ENCODE peak calls at places on chromosomes 13 and 19, in five cellular contexts. U, Y, V, E and M are unnamed samples.

GRCh38 chr13:31591834-31592233 is 147.5 kb upstream of the RXFP2 start:
- DNase-seq in U (no peak), Y (no peak), V (no peak), E (no peak), M (no peak)

GRCh38 chr19:55384576-55385235 is 614 bp upstream of the TMEM238 start:
- DNase-seq in U (peak; percentile 63), Y (no peak), V (peak; percentile 52), E (no peak), M (peak; percentile 38)

GRCh38 chr13:20182231-20182846 is 10.4 kb downstream of the GJB2 start:
- DNase-seq in U (no peak), Y (peak; percentile 64), V (peak; percentile 88), E (no peak), M (peak; percentile 78)

GRCh38 chr13:26899153-26899552 is 138.6 kb upstream of the GPR12 start:
- DNase-seq in U (no peak), Y (no peak), V (no peak), E (no peak), M (peak; percentile 74)

GRCh38 chr13:39369161-39369890 is 233.7 kb downstream of the LHFPL6 start:
- DNase-seq in U (no peak), Y (no peak), V (no peak), E (no peak), M (no peak)

GRCh38 chr13:36965767-36966166 is 33.4 kb downstream of the ALG5 start:
- DNase-seq in U (no peak), Y (no peak), V (peak; percentile 15), E (no peak), M (no peak)

GRCh38 chr19:45471866-45472556 is 4.2 kb downstream of the FOSB start:
- DNase-seq in U (no peak), Y (no peak), V (no peak), E (no peak), M (no peak)

GRCh38 chr13:113122571-113123225 is at the start of gene F10:
- DNase-seq in U (peak; percentile 84), Y (peak; percentile 65), V (no peak), E (peak; percentile 53), M (peak; percentile 94)

GRCh38 chr13:51659276-51660127 is 75.2 kb downstream of the WDFY2 start:
- DNase-seq in U (no peak), Y (no peak), V (no peak), E (no peak), M (no peak)

GRCh38 chr13:109786457-109787134 is at the start of gene IRS2:
- DNase-seq in U (peak; percentile 94), Y (peak; percentile 89), V (peak; percentile 98), E (peak; percentile 90), M (peak; percentile 95)

GRCh38 chr13:113746143-113746525 is 12.9 kb upstream of the TMEM255B start:
- DNase-seq in U (no peak), Y (no peak), V (peak; percentile 34), E (no peak), M (no peak)

GRCh38 chr19:6718741-6719539 is 1.5 kb downstream of the C3 start:
- DNase-seq in U (peak; percentile 69), Y (peak; percentile 99), V (peak; percentile 34), E (no peak), M (no peak)

GRCh38 chr13:97720881-97721280 is 232.6 kb upstream of the IPO5 start:
- DNase-seq in U (no peak), Y (no peak), V (no peak), E (no peak), M (no peak)

GRCh38 chr19:4649392-4650094 is 10.2 kb downstream of the TNFAIP8L1 start:
- DNase-seq in U (no peak), Y (no peak), V (no peak), E (no peak), M (no peak)

GRCh38 chr13:44431150-44431549 is 57.5 kb downstream of the SERP2 start:
- DNase-seq in U (no peak), Y (no peak), V (no peak), E (no peak), M (peak; percentile 72)

GRCh38 chr19:13153627-13154240 is 3.5 kb downstream of the IER2 start:
- DNase-seq in U (peak; percentile 74), Y (peak; percentile 35), V (peak; percentile 63), E (no peak), M (no peak)

GRCh38 chr19:3932931-3933810 is at the start of gene NMRK2:
- DNase-seq in U (no peak), Y (peak; percentile 38), V (no peak), E (no peak), M (no peak)

GRCh38 chr13:113782472-113782871 is 23.4 kb downstream of the TMEM255B start:
- DNase-seq in U (peak; percentile 13), Y (no peak), V (no peak), E (no peak), M (no peak)

GRCh38 chr19:51980116-51980736 is 6.4 kb downstream of the ZNF350 start:
- DNase-seq in U (no peak), Y (no peak), V (peak; percentile 85), E (no peak), M (no peak)

GRCh38 chr19:14577885-14578427 is 4.9 kb upstream of the CLEC17A start:
- DNase-seq in U (no peak), Y (peak; percentile 21), V (peak; percentile 54), E (no peak), M (no peak)

GRCh38 chr13:61766667-61767058 is 351.0 kb upstream of the PCDH20 start:
- DNase-seq in U (no peak), Y (no peak), V (no peak), E (no peak), M (no peak)

GRCh38 chr19:43738780-43739211 is 16.0 kb downstream of the SMG9 start:
- DNase-seq in U (no peak), Y (no peak), V (no peak), E (no peak), M (no peak)

GRCh38 chr19:49861127-49861526 is 6.2 kb downstream of the PNKP start:
- DNase-seq in U (peak; percentile 88), Y (no peak), V (no peak), E (no peak), M (no peak)

GRCh38 chr13:39038569-39038898 is 278 bp downstream of the NHLRC3 start:
- DNase-seq in U (no peak), Y (peak; percentile 4), V (peak; percentile 70), E (no peak), M (peak; percentile 85)

GRCh38 chr13:43388282-43389034 is 365.1 kb downstream of the DNAJC15 start:
- DNase-seq in U (no peak), Y (no peak), V (no peak), E (no peak), M (no peak)

GRCh38 chr19:2034729-2035589 is 16.1 kb downstream of the MKNK2 start:
- DNase-seq in U (peak; percentile 75), Y (peak; percentile 96), V (peak; percentile 44), E (no peak), M (no peak)

DNA sequence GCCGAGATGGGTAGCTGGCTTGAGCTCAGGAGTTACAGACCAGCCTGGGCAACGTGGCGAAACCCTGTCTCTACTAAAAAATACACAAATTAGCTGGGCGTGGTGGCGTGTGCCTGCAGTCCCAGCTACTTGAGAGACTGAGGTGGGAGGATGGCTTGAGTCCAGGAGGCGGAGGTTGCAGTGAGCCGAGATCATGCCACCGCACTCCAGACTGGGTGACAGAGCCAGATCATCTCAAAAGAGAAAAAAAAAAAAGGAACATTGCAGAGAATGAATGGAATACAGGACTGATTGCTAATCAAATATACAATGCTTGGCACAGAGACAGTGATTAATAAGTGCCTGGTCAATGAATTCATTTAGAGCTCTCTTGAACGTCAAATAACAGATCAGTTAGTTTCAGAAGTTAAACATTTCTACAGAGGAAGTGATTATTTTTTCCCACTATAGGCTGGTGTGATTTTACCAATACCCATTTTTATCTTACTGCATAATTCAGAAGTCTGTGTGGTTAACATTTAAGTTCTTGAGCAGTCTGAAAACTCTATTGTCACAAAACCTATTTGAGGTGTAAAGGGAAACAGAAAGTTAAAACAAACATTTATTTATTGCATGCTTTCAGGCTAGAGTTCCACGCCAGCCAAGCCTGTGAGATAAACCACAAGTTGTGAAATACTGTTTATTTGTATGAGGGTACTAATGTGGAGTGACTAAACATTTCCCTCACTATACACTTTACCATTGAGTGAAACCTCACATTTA is 7.7 kb upstream of the TBC1D4 start:
- DNase-seq in U (no peak), Y (no peak), V (peak; percentile 75), E (no peak), M (no peak)
- H3K4me3 ChIP-seq in U (no peak overlapping the region), Y (no peak overlapping the region), V (peak overlapping the region; percentile 36), E (no peak overlapping the region), M (no peak overlapping the region)

GRCh38 chr19:48614436-48615144 is at the start of gene FAM83E:
- DNase-seq in U (peak; percentile 53), Y (peak; percentile 79), V (peak; percentile 75), E (no peak), M (no peak)
- TF ChIP-seq POLR2A in U (no peak), Y (peak; percentile 86), V (no peak), E (no peak), M (no peak)

GRCh38 chr19:35081201-35081600 is 34.4 kb upstream of the FXYD3 start:
- DNase-seq in U (no peak), Y (no peak), V (no peak), E (no peak), M (no peak)
- TF ChIP-seq CTCF in U (no peak), Y (no peak), V (no peak), E (no peak), M (no peak)

GRCh38 chr19:533485-534058 is 2.0 kb downstream of the CDC34 start:
- DNase-seq in U (no peak), Y (no peak), V (no peak), E (no peak), M (no peak)
- H3K4me3 ChIP-seq in U (peak overlapping the region; percentile 60), Y (peak overlapping the region; percentile 97), V (peak overlapping the region; percentile 64), E (peak overlapping the region; percentile 98), M (no peak overlapping the region)

DNA sequence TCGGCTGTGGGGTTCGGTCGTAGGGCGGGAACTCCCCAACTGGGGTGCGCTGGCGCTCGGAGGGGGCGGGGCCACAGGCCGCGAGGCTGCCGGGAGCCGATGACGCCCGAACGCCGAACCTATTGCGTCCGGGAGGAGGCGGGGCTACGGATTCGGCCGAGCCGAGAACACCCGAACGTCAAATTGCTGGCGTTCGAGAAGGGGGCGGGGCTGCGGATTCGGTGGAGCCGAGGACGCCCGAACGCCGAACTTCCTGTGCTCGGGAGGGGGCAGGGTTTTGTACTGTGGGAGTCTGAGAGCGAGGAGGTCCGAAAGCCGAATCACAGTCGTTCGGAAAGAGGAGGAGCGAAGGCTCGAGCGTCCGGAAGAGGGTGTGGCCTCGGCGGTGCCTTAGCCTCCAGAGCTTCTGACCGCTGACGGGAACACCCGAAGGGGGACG is 586 bp upstream of the TSEN34 start:
- DNase-seq in U (peak; percentile 100), Y (peak; percentile 83), V (peak; percentile 97), E (peak; percentile 100), M (peak; percentile 99)
- TF ChIP-seq POLR2A in U (no peak), Y (no peak), V (no peak), E (no peak), M (no peak)

DNA sequence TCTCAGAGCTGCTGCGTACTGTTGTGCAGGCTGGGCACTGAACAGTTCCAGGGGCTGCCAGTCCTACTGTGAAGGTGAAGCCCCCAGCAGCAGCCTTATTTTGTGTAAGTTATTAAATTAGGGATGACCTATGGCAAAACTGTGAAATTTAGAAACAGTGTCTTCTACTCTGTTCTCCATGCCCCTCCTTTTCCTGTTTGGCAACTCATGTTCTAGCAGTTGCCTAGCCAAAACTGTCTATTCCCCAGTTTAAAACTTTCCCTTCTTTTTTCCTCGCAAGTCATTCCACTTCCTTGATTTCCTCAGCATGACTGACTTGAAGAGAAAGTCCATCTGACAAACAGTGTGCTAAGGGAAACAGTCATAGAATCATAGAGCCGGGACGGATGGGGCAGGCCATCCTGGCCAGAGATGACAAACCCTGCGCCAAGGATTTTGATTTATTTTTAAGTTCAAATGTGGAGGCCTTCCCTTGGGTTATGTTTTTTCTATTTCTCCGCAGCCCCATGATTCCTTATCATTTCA is 78.1 kb upstream of the OLFM4 start:
- DNase-seq in U (no peak), Y (no peak), V (no peak), E (no peak), M (no peak)
- TF ChIP-seq CTCF in U (no peak), Y (no peak), V (no peak), E (no peak), M (no peak)

GRCh38 chr19:33312065-33312464 is 9.7 kb upstream of the CEBPA start:
- DNase-seq in U (no peak), Y (no peak), V (no peak), E (no peak), M (no peak)
- H3K4me3 ChIP-seq in U (no peak overlapping the region), Y (no peak overlapping the region), V (no peak overlapping the region), E (no peak overlapping the region), M (no peak overlapping the region)